ENCODE peak calls at places on chromosomes 2 and 18, in eight cellular contexts. H, K, P, N, U, D, Z and E are unnamed samples.

GRCh38 chr18:37578886-37579513 is 13.4 kb upstream of the CELF4 start:
- DNase-seq in H (no peak), K (peak), P (no peak), N (no peak), U (peak), D (peak), Z (no peak), E (no peak)

GRCh38 chr18:34848695-34849094 is 138.6 kb downstream of the DTNA start:
- DNase-seq in H (no peak), K (no peak), P (no peak), N (no peak), U (no peak), D (no peak), Z (no peak), E (no peak)

GRCh38 chr2:224126001-224126400 is 86.9 kb upstream of the SERPINE2 start:
- DNase-seq in H (no peak), K (no peak), P (no peak), N (no peak), U (no peak), D (no peak), Z (peak), E (no peak)

GRCh38 chr2:43073373-43073772 is 153.0 kb downstream of the ZFP36L2 start:
- DNase-seq in H (no peak), K (no peak), P (no peak), N (no peak), U (no peak), D (no peak), Z (no peak), E (no peak)

GRCh38 chr2:63875143-63875542 is 33.4 kb downstream of the UGP2 start:
- DNase-seq in H (no peak), K (no peak), P (no peak), N (no peak), U (no peak), D (no peak), Z (no peak), E (no peak)

GRCh38 chr2:3712841-3713503 is 9.6 kb downstream of the DCDC2C start:
- DNase-seq in H (no peak), K (no peak), P (no peak), N (no peak), U (peak), D (no peak), Z (no peak), E (no peak)

GRCh38 chr18:59172664-59173249 is 33.1 kb downstream of the SEC11C start:
- DNase-seq in H (no peak), K (no peak), P (no peak), N (no peak), U (no peak), D (no peak), Z (no peak), E (no peak)

GRCh38 chr2:98419977-98420725 is 24.5 kb upstream of the INPP4A start:
- DNase-seq in H (no peak), K (no peak), P (no peak), N (no peak), U (no peak), D (no peak), Z (no peak), E (peak)

GRCh38 chr2:215950009-215950408 is 63.3 kb downstream of the MREG start:
- DNase-seq in H (no peak), K (no peak), P (no peak), N (no peak), U (peak), D (peak), Z (no peak), E (no peak)

GRCh38 chr18:77093584-77093983 is 39.0 kb downstream of the MBP start:
- DNase-seq in H (no peak), K (no peak), P (no peak), N (no peak), U (no peak), D (no peak), Z (no peak), E (no peak)

GRCh38 chr2:236959036-236959435 is 126.7 kb upstream of the COPS8 start:
- DNase-seq in H (no peak), K (no peak), P (no peak), N (no peak), U (no peak), D (no peak), Z (no peak), E (no peak)

GRCh38 chr2:165497659-165498306 is 28.3 kb downstream of the CSRNP3 start:
- DNase-seq in H (no peak), K (no peak), P (no peak), N (no peak), U (no peak), D (no peak), Z (no peak), E (no peak)

GRCh38 chr2:36561223-36561944 is 36.6 kb downstream of the FEZ2 start:
- DNase-seq in H (no peak), K (peak), P (no peak), N (no peak), U (peak), D (no peak), Z (no peak), E (no peak)

GRCh38 chr2:95258271-95258670 is 16.0 kb upstream of the PROM2 start:
- DNase-seq in H (no peak), K (no peak), P (no peak), N (no peak), U (no peak), D (no peak), Z (no peak), E (no peak)

GRCh38 chr18:54776282-54776977 is 51.8 kb upstream of the RAB27B start:
- DNase-seq in H (no peak), K (peak), P (no peak), N (no peak), U (peak), D (peak), Z (no peak), E (peak)

GRCh38 chr2:128788636-128789220 is 470.1 kb upstream of the HS6ST1 start:
- DNase-seq in H (no peak), K (no peak), P (no peak), N (no peak), U (no peak), D (no peak), Z (no peak), E (no peak)

GRCh38 chr2:189350515-189351209 is 90.6 kb upstream of the WDR75 start:
- DNase-seq in H (no peak), K (peak), P (no peak), N (no peak), U (peak), D (no peak), Z (no peak), E (peak)

GRCh38 chr2:20574423-20574911 is 76.4 kb downstream of the HS1BP3 start:
- DNase-seq in H (no peak), K (no peak), P (no peak), N (no peak), U (no peak), D (no peak), Z (no peak), E (no peak)